ENCODE peak calls at places on chromosomes 3 and 15, in seven cellular contexts. J is stomach, U is body of pancreas, L is tibial nerve, C is left ventricle myocardium inferior, Z is mesendoderm, M is A673. Q is an unnamed sample. For H3K4me1, the result is how much of the 10 kb centered on the place peaks cover.

GRCh38 chr3:111592143-111592542 is 3.0 kb downstream of the ZBED2 start:
- DNase-seq in J (no peak), U (no peak), L (no peak), C (no peak), Z (no peak), M (no peak), Q (no peak)

GRCh38 chr15:58524247-58524646 is 92.5 kb downstream of the LIPC start:
- DNase-seq in J (no peak), U (no peak), L (no peak), C (no peak), Z (no peak), M (no peak), Q (no peak)

GRCh38 chr3:132135628-132136333 is 101.0 kb upstream of the CPNE4 start:
- DNase-seq in J (no peak), U (no peak), L (no peak), C (no peak), Z (peak), M (peak), Q (peak)

GRCh38 chr3:144112437-144112836 is 140.8 kb downstream of the DIPK2A start:
- DNase-seq in J (no peak), U (no peak), L (no peak), C (no peak), Z (no peak), M (no peak), Q (no peak)

GRCh38 chr15:85417276-85417675 is 36.9 kb downstream of the AKAP13 start:
- DNase-seq in J (no peak), U (no peak), L (no peak), C (no peak), Z (no peak), M (no peak), Q (no peak)

GRCh38 chr3:134922866-134923265 is 127.8 kb downstream of the EPHB1 start:
- DNase-seq in J (no peak), U (no peak), L (no peak), C (no peak), Z (no peak), M (no peak), Q (no peak)

GRCh38 chr15:23565395-23566069 is at the start of gene MKRN3:
- DNase-seq in J (no peak), U (peak), L (no peak), C (no peak), Z (no peak), M (no peak), Q (peak)

GRCh38 chr15:73744293-73744692 is 8.9 kb downstream of the INSYN1 start:
- DNase-seq in J (no peak), U (no peak), L (no peak), C (no peak), Z (peak), M (no peak), Q (no peak)

GRCh38 chr3:89025185-89025584 is 82.2 kb upstream of the EPHA3 start:
- DNase-seq in J (no peak), U (no peak), L (no peak), C (no peak), Z (no peak), M (peak), Q (peak)

GRCh38 chr3:31105438-31106077 is 211.1 kb upstream of the GADL1 start:
- DNase-seq in J (no peak), U (no peak), L (no peak), C (no peak), Z (no peak), M (no peak), Q (no peak)

GRCh38 chr3:55860040-55860439 is 372.9 kb upstream of the WNT5A start:
- DNase-seq in J (no peak), U (no peak), L (no peak), C (no peak), Z (no peak), M (peak), Q (no peak)

GRCh38 chr3:82509951-82510603 is 748.6 kb upstream of the GBE1 start:
- DNase-seq in J (no peak), U (no peak), L (no peak), C (no peak), Z (no peak), M (no peak), Q (peak)

GRCh38 chr15:74380361-74381189 is 13.1 kb upstream of the CYP11A1 start:
- DNase-seq in J (no peak), U (no peak), L (no peak), C (no peak), Z (no peak), M (no peak), Q (no peak)

GRCh38 chr3:57809609-57809968 is 53.5 kb downstream of the SLMAP start:
- DNase-seq in J (no peak), U (no peak), L (no peak), C (no peak), Z (no peak), M (no peak), Q (no peak)

GRCh38 chr3:186044973-186045372 is 63.9 kb downstream of the ETV5 start:
- DNase-seq in J (peak), U (peak), L (no peak), C (no peak), Z (no peak), M (no peak), Q (peak)

GRCh38 chr3:187025254-187025655 is 94.9 kb downstream of the ST6GAL1 start:
- DNase-seq in J (no peak), U (no peak), L (no peak), C (no peak), Z (no peak), M (no peak), Q (no peak)

GRCh38 chr15:29676961-29677402 is 145.3 kb downstream of the TJP1 start:
- DNase-seq in J (no peak), U (no peak), L (no peak), C (no peak), Z (no peak), M (peak), Q (no peak)

GRCh38 chr3:133943639-133944131 is 48.0 kb upstream of the RAB6B start:
- DNase-seq in J (peak), U (no peak), L (no peak), C (no peak), Z (no peak), M (no peak), Q (no peak)

GRCh38 chr3:49501842-49502241 is 31.8 kb downstream of the DAG1 start:
- DNase-seq in J (no peak), U (no peak), L (no peak), C (no peak), Z (no peak), M (no peak), Q (no peak)

GRCh38 chr15:99345832-99346462 is 94.7 kb downstream of the LRRC28 start:
- DNase-seq in J (no peak), U (no peak), L (no peak), C (no peak), Z (no peak), M (no peak), Q (no peak)

GRCh38 chr3:114411811-114412803 is 118.3 kb downstream of the TIGIT start:
- DNase-seq in J (no peak), U (no peak), L (no peak), C (no peak), Z (no peak), M (peak), Q (no peak)

GRCh38 chr15:41511331-41512077 is 2.1 kb downstream of the LTK start:
- DNase-seq in J (peak), U (no peak), L (no peak), C (no peak), Z (no peak), M (no peak), Q (no peak)

GRCh38 chr3:79878697-79879096 is 110.9 kb upstream of the ROBO1 start:
- DNase-seq in J (no peak), U (no peak), L (no peak), C (no peak), Z (peak), M (no peak), Q (no peak)

GRCh38 chr15:64875641-64876223 is 34.0 kb downstream of the PLEKHO2 start:
- DNase-seq in J (no peak), U (no peak), L (no peak), C (no peak), Z (no peak), M (no peak), Q (no peak)

GRCh38 chr3:195194559-195195161 is 76.3 kb downstream of the XXYLT1 start:
- DNase-seq in J (no peak), U (no peak), L (no peak), C (no peak), Z (no peak), M (no peak), Q (peak)

GRCh38 chr15:67240235-67241131 is 14.0 kb downstream of the AAGAB start:
- DNase-seq in J (peak), U (peak), L (no peak), C (no peak), Z (peak), M (no peak), Q (peak)

GRCh38 chr15:92521624-92522008 is 127.9 kb downstream of the ST8SIA2 start:
- DNase-seq in J (peak), U (peak), L (peak), C (peak), Z (peak), M (peak), Q (peak)

GRCh38 chr3:161305095-161305991 is 66.0 kb downstream of the SPTSSB start:
- DNase-seq in J (no peak), U (no peak), L (no peak), C (no peak), Z (no peak), M (peak), Q (peak)

GRCh38 chr15:54119056-54119455 is 140.8 kb downstream of the UNC13C start:
- DNase-seq in J (no peak), U (no peak), L (no peak), C (no peak), Z (no peak), M (no peak), Q (no peak)

GRCh38 chr3:140006331-140006730 is 71.3 kb downstream of the CLSTN2 start:
- DNase-seq in J (no peak), U (no peak), L (no peak), C (no peak), Z (no peak), M (peak), Q (peak)

GRCh38 chr15:101314726-101315125 is 19.7 kb upstream of the SNRPA1 start:
- DNase-seq in J (no peak), U (peak), L (no peak), C (no peak), Z (no peak), M (no peak), Q (no peak)

GRCh38 chr3:107271787-107272387 is 105.4 kb upstream of the CCDC54 start:
- DNase-seq in J (no peak), U (no peak), L (no peak), C (no peak), Z (peak), M (peak), Q (no peak)

GRCh38 chr15:74191798-74192197 is 10.8 kb downstream of the STRA6 start:
- DNase-seq in J (no peak), U (no peak), L (no peak), C (no peak), Z (no peak), M (no peak), Q (no peak)

DNA sequence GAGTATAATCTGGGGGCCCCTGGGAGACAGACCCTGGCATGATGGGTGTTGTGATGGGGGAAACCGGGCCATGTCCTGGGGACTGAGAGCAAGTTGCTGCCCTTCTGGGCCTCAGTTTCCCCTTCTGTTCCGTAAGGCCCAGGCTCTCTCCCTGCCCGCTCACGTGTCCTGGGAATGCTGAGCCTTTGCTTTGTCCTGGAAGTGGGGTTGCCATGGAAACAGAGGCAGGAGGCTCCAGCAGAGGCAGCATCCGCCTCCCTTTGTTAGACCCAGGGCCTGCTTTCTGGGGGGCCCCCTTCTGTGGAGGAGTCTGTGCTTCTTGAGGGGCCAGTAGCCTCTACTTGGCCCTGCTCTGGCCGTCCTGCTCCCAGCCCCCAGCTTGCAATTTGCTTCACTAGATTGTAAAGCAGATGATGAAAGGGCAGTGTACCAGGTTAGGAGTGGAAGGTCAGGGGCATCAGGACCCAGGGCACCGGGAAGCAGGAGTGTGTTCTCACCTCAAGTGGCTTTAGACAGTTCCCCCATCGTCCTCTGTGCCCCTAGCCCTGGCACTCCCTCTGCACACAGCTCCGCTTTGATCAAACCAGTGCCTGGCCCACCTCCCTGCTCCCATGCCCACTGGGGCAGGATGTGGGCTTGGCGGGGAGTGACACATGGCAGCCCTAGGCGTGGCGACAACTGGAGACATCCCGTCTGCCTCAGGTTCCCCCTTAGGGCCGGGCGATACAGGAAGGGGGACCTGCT is 105.6 kb downstream of the FBLN2 start:
- DNase-seq in J (no peak), U (no peak), L (no peak), C (no peak), Z (peak), M (no peak), Q (no peak)
- H3K4me3 ChIP-seq in J (peak), U (no peak), L (no peak), C (peak), Z (no peak), M (no peak), Q (no peak)

GRCh38 chr15:95662638-95663037 is 667.9 kb upstream of the NR2F2 start:
- DNase-seq in J (no peak), U (no peak), L (no peak), C (no peak), Z (no peak), M (no peak), Q (no peak)
- H3K4me1 ChIP-seq in J (under half), U (under half), L (under half), C (under half), Z (under half), M (under half), Q (under half)

DNA sequence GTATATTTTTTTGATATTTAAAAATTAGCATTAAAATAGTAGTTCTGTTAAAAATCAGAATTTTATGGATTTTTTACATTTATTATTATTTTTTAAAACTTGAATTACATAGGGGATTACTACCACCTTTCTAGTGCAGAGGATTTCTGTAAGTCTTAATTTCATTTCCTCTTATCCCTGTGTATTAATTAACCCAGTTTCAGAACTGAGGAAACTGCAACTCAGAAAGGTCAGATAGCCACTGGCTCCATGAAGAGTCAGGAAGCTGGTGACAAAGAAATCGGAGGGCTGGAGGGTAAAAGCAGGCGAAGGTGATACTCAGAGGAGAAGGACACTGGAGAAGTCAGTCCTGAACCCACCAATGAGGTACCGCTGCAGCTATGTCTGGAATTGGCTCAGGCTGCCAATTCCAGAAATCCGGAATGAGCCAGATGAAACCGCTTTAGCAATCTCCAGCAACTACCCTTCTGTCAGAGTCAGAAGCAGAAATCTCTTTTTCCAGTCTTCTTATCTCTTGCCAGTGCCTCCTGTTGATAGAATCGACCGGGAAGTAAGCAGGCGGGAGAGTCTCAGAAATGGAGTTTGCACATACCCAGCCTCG is 308.5 kb downstream of the SV2B start:
- DNase-seq in J (no peak), U (peak), L (no peak), C (peak), Z (peak), M (no peak), Q (no peak)
- H3K27ac ChIP-seq in J (no peak), U (peak), L (no peak), C (peak), Z (no peak), M (no peak), Q (no peak)

GRCh38 chr3:85208650-85209049 is 249.9 kb downstream of the CADM2 start:
- DNase-seq in J (no peak), U (no peak), L (no peak), C (no peak), Z (no peak), M (no peak), Q (no peak)
- H3K4me3 ChIP-seq in J (no peak), U (no peak), L (no peak), C (no peak), Z (no peak), M (no peak), Q (no peak)

DNA sequence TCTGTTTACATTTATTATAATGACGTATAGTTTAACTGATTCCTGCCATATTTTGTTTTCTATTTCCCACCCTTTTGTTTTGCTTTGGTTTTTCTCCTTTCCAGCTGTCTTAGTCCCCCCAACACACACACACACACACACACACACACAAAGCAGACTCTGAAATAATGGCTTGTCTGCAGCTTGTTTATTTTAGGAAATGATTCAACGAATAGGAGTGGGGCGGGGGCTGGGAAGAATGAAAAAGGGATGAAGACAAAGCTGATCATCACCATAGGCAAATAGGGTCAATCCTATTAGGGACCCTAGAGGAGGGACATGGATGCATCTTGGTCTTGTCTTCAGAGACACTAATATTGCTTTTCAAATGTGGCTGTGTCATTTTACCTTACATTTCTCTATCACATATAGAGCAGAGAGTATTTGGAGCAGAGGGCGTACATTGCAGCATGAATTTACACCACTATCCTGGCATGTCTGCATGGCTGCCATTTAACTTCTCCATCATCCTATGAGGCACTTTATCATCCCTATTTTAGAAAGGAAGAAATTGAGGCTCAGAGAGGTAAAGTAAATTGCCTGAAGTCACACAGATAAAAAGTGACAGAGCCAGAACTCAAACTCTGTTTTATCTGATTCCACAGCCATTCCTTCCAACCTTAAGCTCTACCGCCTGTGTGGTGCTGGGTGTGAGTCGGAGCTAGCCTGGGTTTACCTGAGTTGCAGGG is 147.2 kb upstream of the TPM1 start:
- DNase-seq in J (no peak), U (no peak), L (no peak), C (no peak), Z (no peak), M (no peak), Q (no peak)
- H3K4me1 ChIP-seq in J (half or more), U (under half), L (under half), C (under half), Z (under half), M (under half), Q (under half)

DNA sequence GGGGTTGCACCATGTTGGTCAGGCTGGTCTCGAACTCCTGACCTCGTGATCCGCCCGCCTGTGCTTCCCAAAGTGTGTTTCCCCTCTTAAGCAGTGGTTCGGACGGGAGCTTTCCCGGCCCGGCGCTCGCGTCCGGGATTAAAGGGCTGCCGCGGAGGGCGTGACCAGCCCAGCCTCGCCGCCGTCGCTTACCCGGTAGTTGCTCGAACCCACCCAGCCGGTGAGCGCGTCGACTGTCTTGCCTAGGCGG is 513 bp downstream of the CLASP2 start:
- DNase-seq in J (peak), U (peak), L (no peak), C (peak), Z (no peak), M (peak), Q (peak)
- H3K27ac ChIP-seq in J (peak), U (peak), L (peak), C (peak), Z (peak), M (peak), Q (peak)